ENCODE peak calls at places on chromosomes 7 and 10, in seven cellular contexts. One of them, this sample, is unnamed.
A peak's percentile ranks its signal among the peaks of the same experiment; 100 is the strongest.

GRCh38 chr10:43292745-43293676 is 26.1 kb upstream of the RASGEF1A start:
- DNase-seq in NCI-H1436: peak; percentile 37
- DNase-seq in EL: peak; percentile 50
- DNase-seq in AG08395: peak; percentile 67
- DNase-seq in ACHN: peak; percentile 67
- DNase-seq in GM04504: peak; percentile 8
- DNase-seq in GOT3: no peak
- DNase-seq in this sample: peak; percentile 62

GRCh38 chr10:3978762-3979161 is 193.8 kb upstream of the KLF6 start:
- DNase-seq in GM04504: no peak
- DNase-seq in NCI-H1436: no peak
- DNase-seq in EL: no peak
- DNase-seq in AG08395: no peak
- DNase-seq in GOT3: no peak
- DNase-seq in ACHN: no peak
- DNase-seq in this sample: no peak

GRCh38 chr10:61959814-61960213 is 58.3 kb downstream of the ARID5B start:
- DNase-seq in GOT3: no peak
- DNase-seq in ACHN: no peak
- DNase-seq in EL: no peak
- DNase-seq in AG08395: no peak
- DNase-seq in NCI-H1436: no peak
- DNase-seq in GM04504: no peak
- DNase-seq in this sample: no peak

GRCh38 chr7:128860158-128861073 is 2.2 kb upstream of the ATP6V1F start:
- DNase-seq in ACHN: peak; percentile 29
- DNase-seq in AG08395: peak; percentile 67
- DNase-seq in NCI-H1436: no peak
- DNase-seq in GM04504: peak; percentile 58
- DNase-seq in GOT3: no peak
- DNase-seq in EL: peak; percentile 33
- DNase-seq in this sample: no peak

GRCh38 chr7:75937958-75938786 is 23.2 kb downstream of the POR start:
- DNase-seq in GOT3: no peak
- DNase-seq in NCI-H1436: no peak
- DNase-seq in EL: peak; percentile 91
- DNase-seq in ACHN: peak; percentile 87
- DNase-seq in AG08395: peak; percentile 93
- DNase-seq in GM04504: peak; percentile 96
- DNase-seq in this sample: peak; percentile 56

GRCh38 chr10:43039629-43040481 is 37.0 kb upstream of the RET start:
- DNase-seq in GOT3: no peak
- DNase-seq in ACHN: no peak
- DNase-seq in EL: peak; percentile 14
- DNase-seq in GM04504: no peak
- DNase-seq in NCI-H1436: no peak
- DNase-seq in AG08395: no peak
- DNase-seq in this sample: no peak

GRCh38 chr7:129150199-129150996 is 5.9 kb downstream of the TSPAN33 start:
- DNase-seq in GM04504: no peak
- DNase-seq in NCI-H1436: peak; percentile 13
- DNase-seq in ACHN: no peak
- DNase-seq in AG08395: no peak
- DNase-seq in GOT3: no peak
- DNase-seq in EL: no peak
- DNase-seq in this sample: no peak

GRCh38 chr7:42161723-42162122 is 75.3 kb downstream of the GLI3 start:
- DNase-seq in GM04504: no peak
- DNase-seq in ACHN: no peak
- DNase-seq in NCI-H1436: no peak
- DNase-seq in GOT3: no peak
- DNase-seq in EL: no peak
- DNase-seq in AG08395: peak; percentile 54
- DNase-seq in this sample: no peak

GRCh38 chr7:37489703-37490102 is 41.0 kb upstream of the ELMO1 start:
- DNase-seq in NCI-H1436: no peak
- DNase-seq in EL: no peak
- DNase-seq in ACHN: no peak
- DNase-seq in AG08395: no peak
- DNase-seq in GOT3: no peak
- DNase-seq in GM04504: no peak
- DNase-seq in this sample: peak; percentile 51

GRCh38 chr10:29646238-29646902 is 11.6 kb upstream of the SVIL start:
- DNase-seq in EL: peak; percentile 45
- DNase-seq in GM04504: peak; percentile 38
- DNase-seq in AG08395: peak; percentile 59
- DNase-seq in GOT3: peak; percentile 28
- DNase-seq in ACHN: no peak
- DNase-seq in NCI-H1436: peak; percentile 90
- DNase-seq in this sample: no peak

GRCh38 chr10:3398825-3399646 is 226.5 kb upstream of the PITRM1 start:
- DNase-seq in ACHN: no peak
- DNase-seq in AG08395: peak; percentile 70
- DNase-seq in GOT3: no peak
- DNase-seq in EL: peak; percentile 40
- DNase-seq in NCI-H1436: no peak
- DNase-seq in GM04504: peak; percentile 70
- DNase-seq in this sample: peak; percentile 69

GRCh38 chr10:12500406-12501303 is 151.3 kb downstream of the CAMK1D start:
- DNase-seq in GM04504: no peak
- DNase-seq in EL: no peak
- DNase-seq in AG08395: no peak
- DNase-seq in NCI-H1436: peak; percentile 51
- DNase-seq in ACHN: no peak
- DNase-seq in GOT3: no peak
- DNase-seq in this sample: no peak

GRCh38 chr7:33836797-33837355 is 68.5 kb upstream of the BMPER start:
- DNase-seq in NCI-H1436: no peak
- DNase-seq in EL: no peak
- DNase-seq in ACHN: peak; percentile 30
- DNase-seq in GOT3: no peak
- DNase-seq in GM04504: no peak
- DNase-seq in AG08395: no peak
- DNase-seq in this sample: no peak

GRCh38 chr7:21767300-21767900 is 178.3 kb downstream of the CDCA7L start:
- DNase-seq in GM04504: peak; percentile 16
- DNase-seq in EL: peak; percentile 73
- DNase-seq in ACHN: peak; percentile 90
- DNase-seq in AG08395: peak; percentile 21
- DNase-seq in NCI-H1436: peak; percentile 82
- DNase-seq in GOT3: no peak
- DNase-seq in this sample: peak; percentile 38

GRCh38 chr7:40329601-40330153 is 194.9 kb downstream of the SUGCT start:
- DNase-seq in GOT3: no peak
- DNase-seq in AG08395: peak; percentile 77
- DNase-seq in NCI-H1436: peak; percentile 1
- DNase-seq in EL: peak; percentile 53
- DNase-seq in GM04504: no peak
- DNase-seq in ACHN: peak; percentile 71
- DNase-seq in this sample: peak; percentile 46

GRCh38 chr7:28685291-28685659 is 272.9 kb downstream of the TRIL start:
- DNase-seq in AG08395: no peak
- DNase-seq in GM04504: no peak
- DNase-seq in GOT3: no peak
- DNase-seq in EL: no peak
- DNase-seq in ACHN: no peak
- DNase-seq in NCI-H1436: no peak
- DNase-seq in this sample: peak; percentile 69

GRCh38 chr10:101062231-101063161 is 707 bp downstream of the KAZALD1 start:
- DNase-seq in EL: peak; percentile 60
- DNase-seq in NCI-H1436: peak; percentile 58
- DNase-seq in GOT3: no peak
- DNase-seq in GM04504: no peak
- DNase-seq in AG08395: peak; percentile 47
- DNase-seq in ACHN: peak; percentile 58
- DNase-seq in this sample: no peak